ENCODE peak calls at places on chromosomes 7 and 10, in four cellular contexts. C is A549, K is uterus, V is M059J. P is an unnamed sample.

GRCh38 chr10:51162002-51162401 is 87.7 kb downstream of the PRKG1 start:
- DNase-seq in V (no peak), K (no peak), C (no peak), P (no peak)

GRCh38 chr7:101173752-101174244 is 6.3 kb downstream of the NAT16 start:
- DNase-seq in V (peak), K (no peak), C (peak), P (peak)

GRCh38 chr10:118568327-118568848 is 27.1 kb downstream of the PRLHR start:
- DNase-seq in K (no peak), C (peak), V (peak), P (peak)

GRCh38 chr7:31963569-31964175 is 106.5 kb downstream of the PDE1C start:
- DNase-seq in V (no peak), K (no peak), C (no peak), P (no peak)

GRCh38 chr7:34835901-34836300 is 177.9 kb downstream of the NPSR1 start:
- DNase-seq in K (no peak), V (no peak), C (no peak), P (no peak)

GRCh38 chr7:100875356-100875751 is 451 bp downstream of the SRRT start:
- DNase-seq in K (no peak), V (peak), C (no peak), P (no peak)

GRCh38 chr7:28479507-28479947 is 67.2 kb downstream of the CREB5 start:
- DNase-seq in V (no peak), C (no peak), K (no peak), P (no peak)

GRCh38 chr10:122417667-122418066 is 36.8 kb upstream of the ARMS2 start:
- DNase-seq in V (no peak), K (no peak), C (no peak), P (peak)

GRCh38 chr7:25619963-25620799 is 391.9 kb upstream of the NPVF start:
- DNase-seq in K (peak), C (no peak), V (no peak), P (no peak)

GRCh38 chr10:29189272-29189671 is 99.6 kb upstream of the LYZL1 start:
- DNase-seq in K (no peak), V (peak), C (no peak), P (no peak)

GRCh38 chr10:52993109-52993508 is 220.5 kb upstream of the MBL2 start:
- DNase-seq in K (no peak), V (no peak), C (no peak), P (no peak)

GRCh38 chr10:98848361-98848760 is 387.3 kb downstream of the HPSE2 start:
- DNase-seq in V (peak), C (no peak), K (no peak), P (no peak)

GRCh38 chr7:134278502-134279153 is 38.1 kb downstream of the SLC35B4 start:
- DNase-seq in V (no peak), K (no peak), C (no peak), P (no peak)

GRCh38 chr7:73933091-73933490 is 72.1 kb downstream of the TMEM270 start:
- DNase-seq in C (no peak), V (peak), K (no peak), P (no peak)

GRCh38 chr7:41085244-41085643 is 617.6 kb downstream of the INHBA start:
- DNase-seq in V (peak), C (no peak), K (no peak), P (peak)

P was measured in COLO829.